ENCODE peak calls at places on chromosomes 13 and 19, in ten cellular contexts. One of them, this sample, is unnamed.
A peak's percentile ranks its signal among the peaks of the same experiment; 100 is the strongest.

GRCh38 chr13:99985243-99985874 is 3.8 kb downstream of the ZIC2 start:
- DNase-seq in HAP-1: peak; percentile 65
- DNase-seq in central memory CD8-positive, alpha-beta T cell: no peak
- DNase-seq in cardiac fibroblast: no peak
- DNase-seq in stimulated activated CD4-positive, alpha-beta T cell treated with anti-CD3 and anti-CD28 coated beads, Interleukin-1b, Interleukin-23, amount 100 ng/mL, for 24 hours: no peak
- DNase-seq in activated CD4-positive, alpha-beta T cell treated with anti-CD3 and anti-CD28 coated beads, Interleukin-2, amount 50 U/mL, for 1 hour: no peak
- DNase-seq in CD8-positive, alpha-beta memory T cell: no peak
- DNase-seq in NCI-H187: no peak
- DNase-seq in IMR-90: no peak
- DNase-seq in natural killer cell treated with Interleukin-12 subunit alpha and Interleukin-12 subunit beta and Interleukin-15 and Interleukin-18, amount 100 ng/mL, for 72 hours: no peak
- DNase-seq in this sample: no peak

GRCh38 chr13:46593403-46593802 is 40.4 kb downstream of the LRCH1 start:
- DNase-seq in stimulated activated CD4-positive, alpha-beta T cell treated with anti-CD3 and anti-CD28 coated beads, Interleukin-1b, Interleukin-23, amount 100 ng/mL, for 24 hours: no peak
- DNase-seq in activated CD4-positive, alpha-beta T cell treated with anti-CD3 and anti-CD28 coated beads, Interleukin-2, amount 50 U/mL, for 1 hour: peak; percentile 52
- DNase-seq in IMR-90: no peak
- DNase-seq in NCI-H187: no peak
- DNase-seq in HAP-1: no peak
- DNase-seq in central memory CD8-positive, alpha-beta T cell: peak; percentile 19
- DNase-seq in natural killer cell treated with Interleukin-12 subunit alpha and Interleukin-12 subunit beta and Interleukin-15 and Interleukin-18, amount 100 ng/mL, for 72 hours: no peak
- DNase-seq in cardiac fibroblast: no peak
- DNase-seq in CD8-positive, alpha-beta memory T cell: no peak
- DNase-seq in this sample: no peak

GRCh38 chr19:43957891-43958290 is 6.9 kb downstream of the ZNF221 start:
- DNase-seq in IMR-90: peak; percentile 89
- DNase-seq in activated CD4-positive, alpha-beta T cell treated with anti-CD3 and anti-CD28 coated beads, Interleukin-2, amount 50 U/mL, for 1 hour: no peak
- DNase-seq in natural killer cell treated with Interleukin-12 subunit alpha and Interleukin-12 subunit beta and Interleukin-15 and Interleukin-18, amount 100 ng/mL, for 72 hours: no peak
- DNase-seq in HAP-1: no peak
- DNase-seq in NCI-H187: no peak
- DNase-seq in stimulated activated CD4-positive, alpha-beta T cell treated with anti-CD3 and anti-CD28 coated beads, Interleukin-1b, Interleukin-23, amount 100 ng/mL, for 24 hours: no peak
- DNase-seq in CD8-positive, alpha-beta memory T cell: no peak
- DNase-seq in cardiac fibroblast: peak; percentile 42
- DNase-seq in central memory CD8-positive, alpha-beta T cell: no peak
- DNase-seq in this sample: no peak

GRCh38 chr13:99383946-99384345 is 76.7 kb upstream of the GPR183 start:
- DNase-seq in activated CD4-positive, alpha-beta T cell treated with anti-CD3 and anti-CD28 coated beads, Interleukin-2, amount 50 U/mL, for 1 hour: no peak
- DNase-seq in CD8-positive, alpha-beta memory T cell: no peak
- DNase-seq in central memory CD8-positive, alpha-beta T cell: no peak
- DNase-seq in stimulated activated CD4-positive, alpha-beta T cell treated with anti-CD3 and anti-CD28 coated beads, Interleukin-1b, Interleukin-23, amount 100 ng/mL, for 24 hours: no peak
- DNase-seq in HAP-1: no peak
- DNase-seq in cardiac fibroblast: no peak
- DNase-seq in NCI-H187: no peak
- DNase-seq in IMR-90: no peak
- DNase-seq in natural killer cell treated with Interleukin-12 subunit alpha and Interleukin-12 subunit beta and Interleukin-15 and Interleukin-18, amount 100 ng/mL, for 72 hours: no peak
- DNase-seq in this sample: no peak

GRCh38 chr19:21848706-21849105 is 12.7 kb upstream of the ZNF43 start:
- DNase-seq in cardiac fibroblast: no peak
- DNase-seq in HAP-1: no peak
- DNase-seq in stimulated activated CD4-positive, alpha-beta T cell treated with anti-CD3 and anti-CD28 coated beads, Interleukin-1b, Interleukin-23, amount 100 ng/mL, for 24 hours: no peak
- DNase-seq in natural killer cell treated with Interleukin-12 subunit alpha and Interleukin-12 subunit beta and Interleukin-15 and Interleukin-18, amount 100 ng/mL, for 72 hours: peak; percentile 13
- DNase-seq in central memory CD8-positive, alpha-beta T cell: no peak
- DNase-seq in NCI-H187: no peak
- DNase-seq in activated CD4-positive, alpha-beta T cell treated with anti-CD3 and anti-CD28 coated beads, Interleukin-2, amount 50 U/mL, for 1 hour: no peak
- DNase-seq in CD8-positive, alpha-beta memory T cell: no peak
- DNase-seq in IMR-90: peak; percentile 31
- DNase-seq in this sample: no peak

GRCh38 chr19:49150106-49150943 is 4.9 kb downstream of the HRC start:
- DNase-seq in stimulated activated CD4-positive, alpha-beta T cell treated with anti-CD3 and anti-CD28 coated beads, Interleukin-1b, Interleukin-23, amount 100 ng/mL, for 24 hours: no peak
- DNase-seq in central memory CD8-positive, alpha-beta T cell: no peak
- DNase-seq in natural killer cell treated with Interleukin-12 subunit alpha and Interleukin-12 subunit beta and Interleukin-15 and Interleukin-18, amount 100 ng/mL, for 72 hours: peak; percentile 73
- DNase-seq in cardiac fibroblast: peak; percentile 78
- DNase-seq in activated CD4-positive, alpha-beta T cell treated with anti-CD3 and anti-CD28 coated beads, Interleukin-2, amount 50 U/mL, for 1 hour: no peak
- DNase-seq in HAP-1: peak; percentile 96
- DNase-seq in CD8-positive, alpha-beta memory T cell: no peak
- DNase-seq in IMR-90: peak; percentile 65
- DNase-seq in NCI-H187: peak; percentile 96
- DNase-seq in this sample: no peak

GRCh38 chr13:21674271-21675009 is 3.6 kb downstream of the FGF9 start:
- DNase-seq in stimulated activated CD4-positive, alpha-beta T cell treated with anti-CD3 and anti-CD28 coated beads, Interleukin-1b, Interleukin-23, amount 100 ng/mL, for 24 hours: no peak
- DNase-seq in activated CD4-positive, alpha-beta T cell treated with anti-CD3 and anti-CD28 coated beads, Interleukin-2, amount 50 U/mL, for 1 hour: peak; percentile 25
- DNase-seq in HAP-1: peak; percentile 51
- DNase-seq in cardiac fibroblast: no peak
- DNase-seq in natural killer cell treated with Interleukin-12 subunit alpha and Interleukin-12 subunit beta and Interleukin-15 and Interleukin-18, amount 100 ng/mL, for 72 hours: no peak
- DNase-seq in CD8-positive, alpha-beta memory T cell: peak; percentile 51
- DNase-seq in central memory CD8-positive, alpha-beta T cell: no peak
- DNase-seq in NCI-H187: peak; percentile 10
- DNase-seq in IMR-90: no peak
- DNase-seq in this sample: no peak

GRCh38 chr13:79681069-79681468 is 200.1 kb downstream of the NDFIP2 start:
- DNase-seq in natural killer cell treated with Interleukin-12 subunit alpha and Interleukin-12 subunit beta and Interleukin-15 and Interleukin-18, amount 100 ng/mL, for 72 hours: no peak
- DNase-seq in central memory CD8-positive, alpha-beta T cell: no peak
- DNase-seq in stimulated activated CD4-positive, alpha-beta T cell treated with anti-CD3 and anti-CD28 coated beads, Interleukin-1b, Interleukin-23, amount 100 ng/mL, for 24 hours: no peak
- DNase-seq in activated CD4-positive, alpha-beta T cell treated with anti-CD3 and anti-CD28 coated beads, Interleukin-2, amount 50 U/mL, for 1 hour: no peak
- DNase-seq in IMR-90: no peak
- DNase-seq in CD8-positive, alpha-beta memory T cell: no peak
- DNase-seq in HAP-1: no peak
- DNase-seq in cardiac fibroblast: no peak
- DNase-seq in NCI-H187: no peak
- DNase-seq in this sample: no peak

GRCh38 chr13:88919970-88920628 is 1248.9 kb downstream of the SLITRK5 start:
- DNase-seq in IMR-90: no peak
- DNase-seq in CD8-positive, alpha-beta memory T cell: no peak
- DNase-seq in HAP-1: no peak
- DNase-seq in natural killer cell treated with Interleukin-12 subunit alpha and Interleukin-12 subunit beta and Interleukin-15 and Interleukin-18, amount 100 ng/mL, for 72 hours: peak; percentile 81
- DNase-seq in NCI-H187: no peak
- DNase-seq in central memory CD8-positive, alpha-beta T cell: no peak
- DNase-seq in activated CD4-positive, alpha-beta T cell treated with anti-CD3 and anti-CD28 coated beads, Interleukin-2, amount 50 U/mL, for 1 hour: no peak
- DNase-seq in stimulated activated CD4-positive, alpha-beta T cell treated with anti-CD3 and anti-CD28 coated beads, Interleukin-1b, Interleukin-23, amount 100 ng/mL, for 24 hours: no peak
- DNase-seq in cardiac fibroblast: no peak
- DNase-seq in this sample: no peak

GRCh38 chr19:15469513-15470297 is 5.4 kb upstream of the RASAL3 start:
- DNase-seq in HAP-1: no peak
- DNase-seq in NCI-H187: no peak
- DNase-seq in central memory CD8-positive, alpha-beta T cell: no peak
- DNase-seq in activated CD4-positive, alpha-beta T cell treated with anti-CD3 and anti-CD28 coated beads, Interleukin-2, amount 50 U/mL, for 1 hour: no peak
- DNase-seq in IMR-90: no peak
- DNase-seq in CD8-positive, alpha-beta memory T cell: no peak
- DNase-seq in stimulated activated CD4-positive, alpha-beta T cell treated with anti-CD3 and anti-CD28 coated beads, Interleukin-1b, Interleukin-23, amount 100 ng/mL, for 24 hours: no peak
- DNase-seq in natural killer cell treated with Interleukin-12 subunit alpha and Interleukin-12 subunit beta and Interleukin-15 and Interleukin-18, amount 100 ng/mL, for 72 hours: peak; percentile 60
- DNase-seq in cardiac fibroblast: peak; percentile 20
- DNase-seq in this sample: no peak

GRCh38 chr13:53005631-53006030 is 23.0 kb upstream of the OLFM4 start:
- DNase-seq in natural killer cell treated with Interleukin-12 subunit alpha and Interleukin-12 subunit beta and Interleukin-15 and Interleukin-18, amount 100 ng/mL, for 72 hours: no peak
- DNase-seq in activated CD4-positive, alpha-beta T cell treated with anti-CD3 and anti-CD28 coated beads, Interleukin-2, amount 50 U/mL, for 1 hour: no peak
- DNase-seq in stimulated activated CD4-positive, alpha-beta T cell treated with anti-CD3 and anti-CD28 coated beads, Interleukin-1b, Interleukin-23, amount 100 ng/mL, for 24 hours: no peak
- DNase-seq in HAP-1: no peak
- DNase-seq in central memory CD8-positive, alpha-beta T cell: no peak
- DNase-seq in IMR-90: no peak
- DNase-seq in CD8-positive, alpha-beta memory T cell: no peak
- DNase-seq in cardiac fibroblast: no peak
- DNase-seq in NCI-H187: peak; percentile 76
- DNase-seq in this sample: no peak

GRCh38 chr13:83919775-83920174 is 37.5 kb upstream of the SLITRK1 start:
- DNase-seq in cardiac fibroblast: no peak
- DNase-seq in HAP-1: no peak
- DNase-seq in central memory CD8-positive, alpha-beta T cell: no peak
- DNase-seq in NCI-H187: no peak
- DNase-seq in natural killer cell treated with Interleukin-12 subunit alpha and Interleukin-12 subunit beta and Interleukin-15 and Interleukin-18, amount 100 ng/mL, for 72 hours: no peak
- DNase-seq in stimulated activated CD4-positive, alpha-beta T cell treated with anti-CD3 and anti-CD28 coated beads, Interleukin-1b, Interleukin-23, amount 100 ng/mL, for 24 hours: no peak
- DNase-seq in IMR-90: no peak
- DNase-seq in activated CD4-positive, alpha-beta T cell treated with anti-CD3 and anti-CD28 coated beads, Interleukin-2, amount 50 U/mL, for 1 hour: no peak
- DNase-seq in CD8-positive, alpha-beta memory T cell: no peak
- DNase-seq in this sample: no peak

GRCh38 chr19:44025217-44025936 is at the start of gene ZNF222:
- DNase-seq in cardiac fibroblast: peak; percentile 93
- DNase-seq in natural killer cell treated with Interleukin-12 subunit alpha and Interleukin-12 subunit beta and Interleukin-15 and Interleukin-18, amount 100 ng/mL, for 72 hours: peak; percentile 87
- DNase-seq in NCI-H187: peak; percentile 56
- DNase-seq in stimulated activated CD4-positive, alpha-beta T cell treated with anti-CD3 and anti-CD28 coated beads, Interleukin-1b, Interleukin-23, amount 100 ng/mL, for 24 hours: peak; percentile 42
- DNase-seq in central memory CD8-positive, alpha-beta T cell: peak; percentile 54
- DNase-seq in HAP-1: peak; percentile 86
- DNase-seq in IMR-90: peak; percentile 92
- DNase-seq in activated CD4-positive, alpha-beta T cell treated with anti-CD3 and anti-CD28 coated beads, Interleukin-2, amount 50 U/mL, for 1 hour: peak; percentile 72
- DNase-seq in CD8-positive, alpha-beta memory T cell: peak; percentile 84
- DNase-seq in this sample: peak; percentile 51

This sample was measured in memory B cell.